ENCODE peak calls at places on chromosomes 16 and 17, in ten cellular contexts. A, Y, U, F, D, C, X, Q, K and N are unnamed samples.

GRCh38 chr16:860891-861290 is 60.4 kb upstream of the GNG13 start:
- DNase-seq in A (no peak), Y (no peak), U (no peak), F (no peak), D (no peak), C (no peak), X (no peak), Q (no peak), K (no peak), N (no peak)

GRCh38 chr17:46876353-46876887 is 25.0 kb downstream of the WNT9B start:
- DNase-seq in A (no peak), Y (peak; percentile 67), U (no peak), F (peak; percentile 51), D (no peak), C (no peak), X (no peak), Q (no peak), K (no peak), N (no peak)

GRCh38 chr17:77392376-77393273 is 251.9 kb downstream of the SEC14L1 start:
- DNase-seq in A (no peak), Y (no peak), U (no peak), F (peak; percentile 89), D (no peak), C (peak; percentile 89), X (no peak), Q (no peak), K (no peak), N (no peak)

GRCh38 chr17:29076087-29076486 is 33.1 kb downstream of the PIPOX start:
- DNase-seq in A (no peak), Y (no peak), U (no peak), F (no peak), D (no peak), C (no peak), X (no peak), Q (no peak), K (no peak), N (no peak)

GRCh38 chr17:67241719-67242341 is 3.2 kb downstream of the HELZ start:
- DNase-seq in A (no peak), Y (no peak), U (no peak), F (no peak), D (no peak), C (no peak), X (no peak), Q (no peak), K (no peak), N (no peak)

GRCh38 chr16:19745286-19746018 is 27.4 kb downstream of the IQCK start:
- DNase-seq in A (no peak), Y (no peak), U (no peak), F (no peak), D (no peak), C (no peak), X (no peak), Q (peak; percentile 25), K (no peak), N (no peak)

GRCh38 chr16:72286936-72287620 is 115.1 kb upstream of the PMFBP1 start:
- DNase-seq in A (no peak), Y (no peak), U (no peak), F (no peak), D (no peak), C (no peak), X (peak; percentile 16), Q (no peak), K (no peak), N (no peak)

GRCh38 chr16:64773638-64774037 is 348.2 kb downstream of the CDH11 start:
- DNase-seq in A (no peak), Y (no peak), U (no peak), F (no peak), D (no peak), C (no peak), X (no peak), Q (no peak), K (no peak), N (no peak)

GRCh38 chr17:34958438-34958837 is 2.8 kb downstream of the CCT6B start:
- DNase-seq in A (no peak), Y (no peak), U (no peak), F (no peak), D (no peak), C (no peak), X (no peak), Q (no peak), K (no peak), N (no peak)

GRCh38 chr16:86651013-86651627 is 72.8 kb downstream of the FOXL1 start:
- DNase-seq in A (no peak), Y (no peak), U (no peak), F (no peak), D (no peak), C (no peak), X (no peak), Q (no peak), K (no peak), N (no peak)

GRCh38 chr16:30376508-30376907 is 1.9 kb downstream of the MYL11 start:
- DNase-seq in A (no peak), Y (no peak), U (no peak), F (no peak), D (no peak), C (no peak), X (no peak), Q (no peak), K (no peak), N (no peak)

GRCh38 chr17:50668025-50668837 is 33.5 kb downstream of the ABCC3 start:
- DNase-seq in A (no peak), Y (no peak), U (no peak), F (peak; percentile 73), D (no peak), C (no peak), X (peak; percentile 59), Q (no peak), K (no peak), N (peak; percentile 45)

GRCh38 chr17:43308999-43309398 is 75.2 kb upstream of the RNU2-1 start:
- DNase-seq in A (no peak), Y (no peak), U (no peak), F (no peak), D (no peak), C (peak; percentile 30), X (no peak), Q (no peak), K (no peak), N (no peak)

GRCh38 chr17:43467981-43468541 is 15.7 kb upstream of the DHX8 start:
- DNase-seq in A (no peak), Y (no peak), U (no peak), F (no peak), D (no peak), C (peak; percentile 60), X (peak; percentile 79), Q (no peak), K (no peak), N (no peak)

GRCh38 chr16:50594332-50595260 is 46.4 kb downstream of the NKD1 start:
- DNase-seq in A (no peak), Y (no peak), U (no peak), F (no peak), D (no peak), C (peak; percentile 74), X (no peak), Q (no peak), K (no peak), N (no peak)

GRCh38 chr17:82949361-82949760 is 109.5 kb upstream of the ZNF750 start:
- DNase-seq in A (no peak), Y (no peak), U (no peak), F (no peak), D (no peak), C (no peak), X (no peak), Q (no peak), K (no peak), N (no peak)

GRCh38 chr16:13873835-13874438 is 46.0 kb upstream of the ERCC4 start:
- DNase-seq in A (no peak), Y (no peak), U (no peak), F (peak; percentile 28), D (no peak), C (no peak), X (peak; percentile 28), Q (no peak), K (peak; percentile 41), N (peak; percentile 1)

GRCh38 chr16:672371-672770 is 3.1 kb upstream of the RHBDL1 start:
- DNase-seq in A (no peak), Y (no peak), U (no peak), F (no peak), D (no peak), C (no peak), X (no peak), Q (no peak), K (no peak), N (no peak)

GRCh38 chr17:50117202-50118040 is 12.5 kb downstream of the SAMD14 start:
- DNase-seq in A (no peak), Y (no peak), U (peak; percentile 48), F (peak; percentile 74), D (no peak), C (peak; percentile 76), X (peak; percentile 39), Q (no peak), K (peak; percentile 64), N (no peak)

GRCh38 chr16:14092579-14092978 is 21.5 kb downstream of the MRTFB start:
- DNase-seq in A (no peak), Y (no peak), U (no peak), F (no peak), D (no peak), C (no peak), X (peak; percentile 7), Q (no peak), K (no peak), N (no peak)

GRCh38 chr16:1494129-1494640 is 1.0 kb downstream of the TELO2 start:
- DNase-seq in A (no peak), Y (peak; percentile 29), U (no peak), F (peak; percentile 77), D (no peak), C (peak; percentile 85), X (peak; percentile 85), Q (no peak), K (no peak), N (no peak)

GRCh38 chr16:88461291-88462269 is 8.5 kb downstream of the ZFPM1 start:
- DNase-seq in A (no peak), Y (peak; percentile 39), U (no peak), F (no peak), D (no peak), C (no peak), X (no peak), Q (no peak), K (no peak), N (no peak)

GRCh38 chr17:69388791-69389442 is 25.6 kb upstream of the MAP2K6 start:
- DNase-seq in A (no peak), Y (no peak), U (no peak), F (no peak), D (no peak), C (no peak), X (no peak), Q (no peak), K (no peak), N (no peak)

GRCh38 chr16:74107795-74108610 is 188.6 kb upstream of the PSMD7 start:
- DNase-seq in A (peak; percentile 53), Y (no peak), U (peak; percentile 9), F (peak; percentile 70), D (no peak), C (no peak), X (peak; percentile 15), Q (no peak), K (peak; percentile 46), N (peak; percentile 14)

GRCh38 chr17:67082110-67082509 is 37.8 kb downstream of the CACNG1 start:
- DNase-seq in A (no peak), Y (no peak), U (no peak), F (no peak), D (no peak), C (no peak), X (no peak), Q (no peak), K (no peak), N (no peak)

GRCh38 chr16:89697616-89698331 is 3.7 kb downstream of the SPATA2L start:
- DNase-seq in A (no peak), Y (peak; percentile 68), U (no peak), F (no peak), D (no peak), C (peak; percentile 59), X (no peak), Q (no peak), K (no peak), N (no peak)

GRCh38 chr16:65176603-65177002 is 54.7 kb upstream of the CDH11 start:
- DNase-seq in A (no peak), Y (no peak), U (no peak), F (no peak), D (no peak), C (peak; percentile 51), X (peak; percentile 73), Q (no peak), K (no peak), N (no peak)

GRCh38 chr16:6969594-6969993 is 363.1 kb upstream of the RBFOX1 start:
- DNase-seq in A (no peak), Y (no peak), U (no peak), F (no peak), D (no peak), C (no peak), X (no peak), Q (no peak), K (no peak), N (no peak)